ENCODE peak calls at places on chromosomes 16 and 17, in four cellular contexts. W, M, V and J are unnamed samples.

GRCh38 chr16:1678500-1679098 is 520 bp downstream of the JPT2 start:
- DNase-seq in W (peak), M (peak), V (peak), J (peak)

GRCh38 chr16:50190292-50190691 is 37.2 kb downstream of the TENT4B start:
- DNase-seq in W (no peak), M (no peak), V (no peak), J (no peak)

GRCh38 chr16:67632415-67633172 is 12.3 kb upstream of the CARMIL2 start:
- DNase-seq in W (no peak), M (no peak), V (no peak), J (peak)

GRCh38 chr16:19380316-19380715 is 37.4 kb upstream of the TMC5 start:
- DNase-seq in W (no peak), M (no peak), V (no peak), J (no peak)

GRCh38 chr17:54662978-54663876 is 237.4 kb upstream of the TOM1L1 start:
- DNase-seq in W (no peak), M (no peak), V (peak), J (no peak)

GRCh38 chr16:86133847-86134375 is 234.9 kb downstream of the IRF8 start:
- DNase-seq in W (no peak), M (no peak), V (no peak), J (no peak)

GRCh38 chr17:49444384-49444783 is 29.7 kb upstream of the PHB1 start:
- DNase-seq in W (no peak), M (no peak), V (no peak), J (no peak)

GRCh38 chr17:38604479-38605229 is 1.1 kb downstream of the SRCIN1 start:
- DNase-seq in W (no peak), M (no peak), V (peak), J (no peak)

GRCh38 chr17:37490638-37491614 is 1.2 kb downstream of the DUSP14 start:
- DNase-seq in W (peak), M (peak), V (peak), J (peak)

GRCh38 chr17:48592592-48592991 is 987 bp downstream of the HOXB5 start:
- DNase-seq in W (no peak), M (no peak), V (no peak), J (peak)

GRCh38 chr16:75113046-75113491 is 3.5 kb downstream of the LDHD start:
- DNase-seq in W (no peak), M (no peak), V (no peak), J (no peak)

GRCh38 chr17:83144421-83145357 is 65.3 kb downstream of the METRNL start:
- DNase-seq in W (no peak), M (no peak), V (no peak), J (peak)

GRCh38 chr16:53156516-53156915 is 101.7 kb downstream of the CHD9 start:
- DNase-seq in W (no peak), M (no peak), V (no peak), J (peak)

GRCh38 chr16:67470314-67470713 is 10.6 kb downstream of the ATP6V0D1 start:
- DNase-seq in W (no peak), M (no peak), V (no peak), J (no peak)

GRCh38 chr16:84684592-84684965 is 15.2 kb upstream of the USP10 start:
- DNase-seq in W (no peak), M (no peak), V (no peak), J (no peak)

GRCh38 chr16:81600275-81600674 is 155.7 kb downstream of the CMIP start:
- DNase-seq in W (peak), M (peak), V (peak), J (peak)

GRCh38 chr17:422196-422930 is 69.8 kb upstream of the RPH3AL start:
- DNase-seq in W (no peak), M (no peak), V (peak), J (no peak)

GRCh38 chr17:64426584-64426983 is 22.3 kb upstream of the MILR1 start:
- DNase-seq in W (no peak), M (no peak), V (no peak), J (no peak)

GRCh38 chr16:4212934-4213296 is 29.0 kb downstream of the SRL start:
- DNase-seq in W (no peak), M (no peak), V (no peak), J (peak)

GRCh38 chr16:70395345-70395901 is 43.5 kb downstream of the ST3GAL2 start:
- DNase-seq in W (peak), M (peak), V (peak), J (peak)

GRCh38 chr17:2074919-2075318 is 20.0 kb downstream of the HIC1 start:
- DNase-seq in W (no peak), M (no peak), V (no peak), J (no peak)

GRCh38 chr16:69413045-69413664 is 11.3 kb upstream of the CYB5B start:
- DNase-seq in W (no peak), M (no peak), V (no peak), J (no peak)

DNA sequence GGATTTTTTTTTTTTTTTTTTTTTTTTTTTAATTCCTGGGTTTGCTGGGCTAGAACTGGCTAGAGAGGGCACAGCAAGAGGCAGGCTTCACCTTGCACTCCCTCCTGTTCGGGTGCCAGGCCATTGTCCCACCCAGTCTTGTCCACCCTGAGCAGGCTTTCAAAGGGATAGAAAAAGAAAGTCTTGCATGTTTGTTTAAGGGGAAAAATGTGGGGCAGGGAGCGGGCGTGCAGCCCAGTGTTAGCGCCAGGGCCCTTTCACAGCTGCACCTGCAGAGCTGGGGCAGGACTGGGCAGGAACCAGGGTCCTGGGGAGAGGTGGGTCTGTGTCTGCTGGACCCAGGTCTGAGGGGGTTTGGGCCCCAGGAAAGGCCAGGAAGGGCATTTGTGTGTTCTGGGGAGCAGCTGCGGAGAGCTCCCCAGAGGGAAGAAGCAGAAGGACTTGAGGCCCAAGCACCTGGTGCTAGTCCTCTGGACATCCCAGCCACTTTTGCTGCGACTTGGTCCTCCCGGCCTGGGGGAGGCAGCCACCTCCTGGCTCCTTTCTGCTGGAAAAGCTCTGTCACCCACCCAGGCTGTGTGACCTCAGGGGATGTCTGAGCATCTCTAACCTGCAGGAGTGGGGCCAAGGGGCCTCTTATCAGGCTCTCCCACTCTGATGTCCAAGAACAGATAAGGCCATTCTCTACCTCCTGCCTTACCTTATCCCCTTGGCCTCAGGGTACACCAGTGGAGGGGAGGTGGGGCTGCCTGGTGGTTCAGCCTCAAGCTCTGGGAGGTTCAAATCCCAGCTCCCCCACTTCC is 44.8 kb downstream of the PSME3IP1 start:
- DNase-seq in W (no peak), M (no peak), V (no peak), J (no peak)
- H2AFZ ChIP-seq in W (no peak), M (no peak), V (no peak), J (no peak)

DNA sequence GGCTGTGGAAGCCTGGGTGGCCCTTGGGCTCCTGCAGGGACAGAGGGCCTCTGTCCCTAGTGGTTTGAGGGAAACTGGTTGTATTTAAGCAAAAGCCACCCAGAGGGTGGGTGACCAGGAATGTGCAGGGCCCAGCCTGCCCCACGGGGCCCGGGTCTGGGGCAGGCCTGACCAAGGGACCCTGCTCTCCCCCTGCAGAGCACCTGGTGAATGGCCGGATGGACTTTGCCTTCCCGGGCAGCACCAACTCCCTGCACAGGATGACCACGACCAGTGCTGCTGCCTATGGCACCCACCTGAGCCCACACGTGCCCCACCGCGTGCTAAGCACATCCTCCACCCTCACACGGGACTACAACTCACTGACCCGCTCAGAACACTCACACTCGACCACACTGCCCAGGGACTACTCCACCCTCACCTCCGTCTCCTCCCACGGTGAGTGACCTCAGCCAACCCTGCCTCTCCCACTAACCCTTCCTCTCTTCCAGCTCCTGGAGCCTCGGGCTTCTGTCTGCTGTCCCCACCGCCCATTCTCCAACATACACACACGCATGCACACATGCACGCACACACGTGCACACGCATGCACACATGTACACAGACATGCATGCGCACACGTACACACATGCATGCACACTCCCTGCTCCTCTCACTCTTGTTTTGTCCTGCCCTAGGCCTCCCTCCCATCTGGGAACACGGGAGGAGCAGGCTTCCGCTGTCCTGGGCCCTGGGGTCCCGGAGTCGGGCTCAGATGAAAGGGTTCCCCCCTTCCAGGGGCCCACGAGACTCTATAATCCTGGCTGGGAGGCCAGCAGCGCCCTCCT is 10.4 kb downstream of the GALK1 start:
- DNase-seq in W (no peak), M (no peak), V (no peak), J (no peak)
- H2AFZ ChIP-seq in W (no peak), M (no peak), V (no peak), J (peak)

GRCh38 chr17:76588182-76588581 is 2.5 kb upstream of the ST6GALNAC2 start:
- DNase-seq in W (no peak), M (no peak), V (no peak), J (no peak)

GRCh38 chr17:76586741-76587487 is 1.3 kb upstream of the ST6GALNAC2 start:
- DNase-seq in W (no peak), M (no peak), V (peak), J (no peak)

GRCh38 chr17:76585048-76585648 is 512 bp downstream of the ST6GALNAC2 start:
- DNase-seq in W (no peak), M (no peak), V (peak), J (no peak)

GRCh38 chr17:76584427-76585047 is 1.1 kb downstream of the ST6GALNAC2 start:
- DNase-seq in W (no peak), M (no peak), V (peak), J (no peak)

DNA sequence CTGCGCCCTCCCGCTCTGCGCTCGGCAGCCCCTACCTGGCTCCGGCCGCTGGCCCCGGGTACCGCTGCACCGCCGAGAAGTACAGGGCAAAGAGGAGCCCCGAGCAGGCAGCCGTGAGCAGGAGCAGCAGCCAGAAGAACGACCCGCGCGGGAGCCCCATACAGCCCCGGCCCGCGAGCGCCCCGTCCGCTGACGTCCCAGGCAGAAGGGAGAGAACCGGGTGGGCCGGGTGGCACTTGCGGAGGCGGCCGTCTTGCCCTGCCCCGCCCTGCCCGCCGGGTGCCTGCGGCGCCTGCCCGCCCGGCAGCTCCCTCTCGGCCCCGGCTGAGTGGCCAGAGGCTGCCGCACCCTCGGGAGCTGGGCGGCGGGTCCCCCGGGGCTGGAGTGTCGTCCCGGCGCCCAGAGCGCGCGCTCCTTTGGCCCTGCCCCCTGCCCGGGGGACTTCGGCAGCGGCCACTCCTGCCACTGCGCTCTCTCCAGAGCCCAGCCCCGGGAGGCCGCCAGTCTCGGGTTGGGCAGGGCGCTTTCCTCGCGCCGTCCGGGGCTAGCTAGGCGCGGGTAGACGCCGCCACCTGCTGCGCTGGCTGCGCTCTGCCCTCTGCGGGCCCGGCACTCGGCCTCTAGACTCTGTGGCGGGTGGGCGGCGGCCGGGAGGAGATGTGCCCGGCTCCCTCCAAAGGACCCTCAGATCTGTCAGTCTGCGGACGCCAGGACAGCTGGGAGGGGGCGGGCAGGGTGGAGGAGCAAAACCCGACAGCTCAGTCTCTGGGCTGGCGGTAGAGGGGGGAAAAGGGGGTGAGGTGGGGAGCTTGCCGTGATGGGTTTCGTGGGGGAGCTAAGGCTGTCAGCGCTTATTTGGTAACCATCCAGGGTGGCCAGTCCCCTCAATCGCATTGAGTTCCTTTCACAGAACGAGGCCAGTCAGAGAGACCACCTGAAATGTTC is at the start of gene ST6GALNAC2:
- DNase-seq in W (peak), M (peak), V (peak), J (no peak)
- H2AFZ ChIP-seq in W (peak), M (peak), V (peak), J (peak)

GRCh38 chr16:54431041-54431996 is 144.7 kb upstream of the IRX3 start:
- DNase-seq in W (no peak), M (peak), V (no peak), J (no peak)

GRCh38 chr16:54429029-54429428 is 142.4 kb upstream of the IRX3 start:
- DNase-seq in W (no peak), M (no peak), V (no peak), J (no peak)

GRCh38 chr16:54431997-54432367 is 145.4 kb upstream of the IRX3 start:
- DNase-seq in W (no peak), M (no peak), V (no peak), J (no peak)

GRCh38 chr16:54432481-54433229 is 146.1 kb upstream of the IRX3 start:
- DNase-seq in W (no peak), M (no peak), V (peak), J (no peak)

DNA sequence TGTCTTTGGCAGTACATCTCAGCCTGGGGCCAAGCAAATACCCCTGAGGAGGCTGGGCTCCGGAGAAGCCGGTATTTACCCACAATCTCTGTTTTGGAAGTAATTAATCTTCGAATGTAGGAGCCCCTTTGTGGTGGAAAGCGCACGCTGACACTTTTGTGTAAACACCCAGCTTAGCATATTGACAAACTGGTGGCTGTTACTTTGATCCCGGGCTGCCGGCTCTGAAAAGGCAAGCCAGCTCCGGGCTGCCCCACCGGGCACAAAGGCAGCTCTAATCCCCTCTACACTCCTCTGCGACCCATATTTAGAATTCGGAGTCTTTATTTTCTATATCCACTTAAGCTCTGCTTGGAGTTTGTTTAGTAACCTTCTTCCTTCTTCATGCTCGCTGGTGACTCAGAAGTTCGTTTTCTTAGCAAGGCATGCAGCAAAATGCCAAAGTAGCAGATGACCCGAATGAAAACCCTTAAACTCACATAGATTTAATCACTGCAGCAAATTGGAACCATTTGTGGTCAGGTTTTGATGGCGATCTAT is 144.0 kb upstream of the IRX3 start:
- DNase-seq in W (no peak), M (peak), V (peak), J (peak)
- H2AFZ ChIP-seq in W (no peak), M (no peak), V (no peak), J (no peak)

DNA sequence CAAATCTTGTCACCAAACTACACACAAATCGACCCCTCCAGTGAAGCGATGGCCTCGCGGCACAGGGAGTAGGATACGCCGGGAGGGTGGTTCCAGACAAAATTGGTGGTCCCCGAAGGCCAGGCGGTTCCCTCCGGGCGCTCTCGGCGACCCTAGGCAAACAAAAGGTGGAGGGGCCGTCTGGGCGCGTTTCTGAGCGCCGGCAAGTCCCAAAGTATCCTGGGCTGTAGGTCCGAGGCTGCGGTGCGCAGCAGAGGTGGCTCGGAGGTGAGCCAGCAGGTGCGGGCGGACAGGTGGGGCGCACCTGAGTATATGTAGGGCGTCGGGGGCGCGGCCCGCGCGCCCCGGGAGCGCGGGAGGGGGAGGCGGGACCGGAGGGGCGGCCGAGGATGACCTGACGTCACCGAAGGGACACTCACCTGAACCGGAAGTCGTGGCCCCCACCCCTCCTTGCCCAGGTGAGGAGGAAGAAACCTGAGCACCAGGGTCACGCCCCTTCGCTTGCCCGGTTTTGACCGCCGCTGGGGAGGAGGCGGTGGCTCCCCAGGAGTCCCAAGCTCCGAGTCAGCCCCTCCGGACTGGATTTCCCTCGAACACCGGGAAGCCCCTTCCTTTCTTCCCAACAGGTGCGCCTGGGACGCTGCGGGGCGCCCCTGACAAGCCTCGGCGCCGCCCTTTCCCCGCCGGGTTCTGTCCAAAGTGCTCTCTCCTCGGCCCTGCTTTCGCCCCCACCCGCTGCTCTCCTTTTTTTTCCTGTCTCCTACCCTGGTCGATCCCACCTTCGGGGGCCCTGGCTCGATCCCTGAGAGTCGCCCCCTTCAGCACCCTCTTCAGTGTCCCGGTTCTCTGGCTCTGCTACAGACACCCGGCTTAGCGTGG is at the start of gene CLDN7:
- DNase-seq in W (no peak), M (peak), V (peak), J (no peak)
- H2AFZ ChIP-seq in W (peak), M (peak), V (peak), J (peak)